ENCODE peak calls at places on chromosome 1, in five cellular contexts. E is suprapubic skin, D is PC-3, G is upper lobe of right lung, Q is astrocyte. X is an unnamed sample. For H3K4me1, the result is how much of the 10 kb centered on the place peaks cover.

GRCh38 chr1:107141491-107142369 is 891 bp downstream of the NTNG1 start:
- DNase-seq in E (no peak), D (peak), G (peak), Q (peak), X (peak)

GRCh38 chr1:58903450-58904298 is 119.8 kb upstream of the JUN start:
- DNase-seq in E (peak), D (peak), G (peak), Q (peak), X (peak)

GRCh38 chr1:161962094-161962887 is 61.4 kb downstream of the OLFML2B start:
- DNase-seq in E (no peak), D (peak), G (no peak), Q (peak), X (no peak)

GRCh38 chr1:114764689-114765088 is 6.9 kb upstream of the CSDE1 start:
- DNase-seq in E (no peak), D (no peak), G (no peak), Q (no peak), X (no peak)

GRCh38 chr1:31760901-31761470 is 3.2 kb downstream of the ADGRB2 start:
- DNase-seq in E (peak), D (peak), G (peak), Q (peak), X (peak)

GRCh38 chr1:156623946-156624813 is 5.0 kb downstream of the HAPLN2 start:
- DNase-seq in E (no peak), D (peak), G (peak), Q (no peak), X (peak)

GRCh38 chr1:165185161-165185889 is 171.2 kb downstream of the LMX1A start:
- DNase-seq in E (no peak), D (no peak), G (no peak), Q (no peak), X (no peak)

GRCh38 chr1:2526824-2527552 is 592 bp upstream of the PANK4 start:
- DNase-seq in E (peak), D (peak), G (no peak), Q (peak), X (no peak)

GRCh38 chr1:219066098-219066497 is 107.6 kb upstream of the LYPLAL1 start:
- DNase-seq in E (no peak), D (no peak), G (no peak), Q (no peak), X (no peak)

GRCh38 chr1:112956503-112957132 is 622 bp upstream of the SLC16A1 start:
- DNase-seq in E (peak), D (no peak), G (no peak), Q (no peak), X (no peak)

GRCh38 chr1:26536521-26536920 is 7.0 kb downstream of the RPS6KA1 start:
- DNase-seq in E (no peak), D (no peak), G (no peak), Q (no peak), X (no peak)

GRCh38 chr1:203772836-203773235 is 7.9 kb downstream of the LAX1 start:
- DNase-seq in E (no peak), D (no peak), G (no peak), Q (no peak), X (no peak)

GRCh38 chr1:5980314-5981008 is 11.8 kb downstream of the NPHP4 start:
- DNase-seq in E (no peak), D (no peak), G (peak), Q (no peak), X (no peak)

GRCh38 chr1:219805191-219805590 is 123.2 kb downstream of the SLC30A10 start:
- DNase-seq in E (no peak), D (peak), G (no peak), Q (no peak), X (no peak)

GRCh38 chr1:38026592-38027200 is 14.2 kb downstream of the UTP11 start:
- DNase-seq in E (no peak), D (peak), G (peak), Q (peak), X (peak)

GRCh38 chr1:42163114-42163513 is 1.4 kb downstream of the GUCA2A start:
- DNase-seq in E (no peak), D (no peak), G (no peak), Q (no peak), X (no peak)

GRCh38 chr1:244154882-244155531 is 103.9 kb downstream of the ZBTB18 start:
- DNase-seq in E (no peak), D (no peak), G (no peak), Q (no peak), X (no peak)

DNA sequence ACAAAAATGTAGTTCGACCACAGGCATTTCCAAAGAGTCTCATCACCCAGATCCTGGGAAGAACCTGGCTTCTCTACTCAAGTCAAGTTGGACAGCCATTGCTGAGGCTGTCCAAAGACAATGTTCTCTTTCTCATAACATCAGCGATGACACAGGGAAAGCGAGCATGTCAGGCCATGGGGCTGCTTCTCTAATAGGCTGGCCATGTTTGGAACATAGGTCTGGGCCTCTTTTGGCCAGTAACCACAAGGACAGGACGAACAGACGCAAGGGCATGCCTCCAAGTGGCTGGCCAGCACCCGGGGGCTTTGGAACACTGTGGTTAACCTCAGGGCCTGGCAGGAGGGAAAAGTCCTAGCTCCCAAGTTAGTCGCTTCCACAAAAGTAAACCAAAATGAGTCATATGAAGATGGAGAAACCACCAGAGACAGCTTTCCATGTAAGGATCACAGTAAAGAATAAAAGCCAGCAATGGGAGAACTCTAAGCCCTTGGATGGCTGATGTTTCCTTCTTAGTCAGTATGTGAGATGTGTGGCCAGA is 80.6 kb upstream of the SLC44A3 start:
- DNase-seq in E (no peak), D (peak), G (no peak), Q (peak), X (no peak)
- H3K4me1 ChIP-seq in E (under half), D (under half), G (under half), Q (under half), X (under half)

GRCh38 chr1:159015440-159015909 is 5.8 kb downstream of the IFI16 start:
- DNase-seq in E (peak), D (peak), G (peak), Q (peak), X (peak)

GRCh38 chr1:159014851-159015250 is 5.1 kb downstream of the IFI16 start:
- DNase-seq in E (no peak), D (no peak), G (no peak), Q (no peak), X (no peak)

GRCh38 chr1:159011701-159012100 is 2.0 kb downstream of the IFI16 start:
- DNase-seq in E (no peak), D (no peak), G (no peak), Q (no peak), X (no peak)

GRCh38 chr1:159012495-159012894 is 2.8 kb downstream of the IFI16 start:
- DNase-seq in E (no peak), D (no peak), G (no peak), Q (peak), X (peak)

GRCh38 chr1:159014003-159014571 is 4.4 kb downstream of the IFI16 start:
- DNase-seq in E (no peak), D (no peak), G (no peak), Q (no peak), X (no peak)
- H3K4me3 ChIP-seq in E (peak), D (no peak), G (peak), Q (no peak), X (no peak)

DNA sequence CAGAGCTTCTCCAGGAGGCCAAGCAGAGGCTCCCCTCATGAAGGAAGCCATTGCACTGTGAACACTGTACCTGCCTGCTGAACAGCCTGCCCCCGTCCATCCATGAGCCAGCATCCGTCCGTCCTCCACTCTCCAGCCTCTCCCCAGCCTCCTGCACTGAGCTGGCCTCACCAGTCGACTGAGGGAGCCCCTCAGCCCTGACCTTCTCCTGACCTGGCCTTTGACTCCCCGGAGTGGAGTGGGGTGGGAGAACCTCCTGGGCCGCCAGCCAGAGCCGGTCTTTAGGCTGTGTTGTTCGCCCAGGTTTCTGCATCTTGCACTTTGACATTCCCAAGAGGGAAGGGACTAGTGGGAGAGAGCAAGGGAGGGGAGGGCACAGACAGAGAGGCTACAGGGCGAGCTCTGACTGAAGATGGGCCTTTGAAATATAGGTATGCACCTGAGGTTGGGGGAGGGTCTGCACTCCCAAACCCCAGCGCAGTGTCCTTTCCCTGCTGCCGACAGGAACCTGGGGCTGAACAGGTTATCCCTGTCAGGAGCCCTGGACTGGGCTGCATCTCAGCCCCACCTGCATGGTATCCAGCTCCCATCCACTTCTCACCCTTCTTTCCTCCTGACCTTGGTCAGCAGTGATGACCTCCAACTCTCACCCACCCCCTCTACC is 19.1 kb downstream of the CSF1 start:
- DNase-seq in E (peak), D (no peak), G (no peak), Q (no peak), X (peak)
- H3K4me1 ChIP-seq in E (half or more), D (under half), G (half or more), Q (under half), X (under half)

GRCh38 chr1:167328762-167329483 is 108.2 kb downstream of the POU2F1 start:
- DNase-seq in E (no peak), D (no peak), G (no peak), Q (peak), X (no peak)
- H3K4me3 ChIP-seq in E (no peak), D (no peak), G (no peak), Q (no peak), X (no peak)

GRCh38 chr1:246149543-246149942 is 357.5 kb downstream of the SMYD3 start:
- DNase-seq in E (no peak), D (no peak), G (no peak), Q (no peak), X (no peak)
- H3K4me1 ChIP-seq in E (under half), D (under half), G (under half), Q (under half), X (under half)

GRCh38 chr1:67140460-67140859 is 5.7 kb upstream of the C1orf141 start:
- DNase-seq in E (no peak), D (no peak), G (no peak), Q (no peak), X (no peak)

GRCh38 chr1:67146101-67146500 is 11.3 kb upstream of the C1orf141 start:
- DNase-seq in E (no peak), D (no peak), G (no peak), Q (no peak), X (no peak)

GRCh38 chr1:67144696-67145095 is 9.9 kb upstream of the C1orf141 start:
- DNase-seq in E (no peak), D (peak), G (no peak), Q (no peak), X (no peak)

GRCh38 chr1:67146539-67146938 is 11.8 kb upstream of the C1orf141 start:
- DNase-seq in E (no peak), D (no peak), G (no peak), Q (no peak), X (no peak)

GRCh38 chr1:67142931-67143330 is 8.2 kb upstream of the C1orf141 start:
- DNase-seq in E (no peak), D (no peak), G (no peak), Q (no peak), X (no peak)
- H3K4me3 ChIP-seq in E (no peak), D (no peak), G (no peak), Q (no peak), X (no peak)

GRCh38 chr1:234844479-234845031 is 234.6 kb upstream of the IRF2BP2 start:
- DNase-seq in E (no peak), D (no peak), G (no peak), Q (peak), X (peak)
- H3K4me1 ChIP-seq in E (under half), D (under half), G (under half), Q (under half), X (under half)

GRCh38 chr1:111507411-111508201 is 4.2 kb upstream of the ADORA3 start:
- DNase-seq in E (peak), D (peak), G (peak), Q (peak), X (peak)
- H3K4me3 ChIP-seq in E (peak), D (peak), G (peak), Q (peak), X (no peak)